ENCODE peak calls at places on chromosomes 7 and 10, in eight cellular contexts. K is H7; H is neural progenitor cell; R is neuronal stem cell; E is transverse colon; C is hepatocyte; U is naive thymus-derived CD4-positive, alpha-beta T cell; N is spleen. Y is an unnamed sample.

GRCh38 chr7:157565201-157565626 is 228.4 kb downstream of the DNAJB6 start:
- DNase-seq in K (no peak), E (no peak), U (no peak), N (peak; percentile 50), H (no peak), C (no peak), R (no peak), Y (peak; percentile 22)

GRCh38 chr10:89845541-89846275 is 144.3 kb downstream of the KIF20B start:
- DNase-seq in U (no peak), C (no peak), E (no peak), H (no peak), K (no peak), R (no peak), N (no peak), Y (no peak)

GRCh38 chr10:64067009-64067606 is 545.9 kb downstream of the REEP3 start:
- DNase-seq in K (no peak), R (no peak), U (no peak), N (no peak), H (no peak), E (no peak), C (no peak), Y (no peak)

GRCh38 chr10:129047001-129047400 is 420.0 kb upstream of the MGMT start:
- DNase-seq in E (no peak), K (no peak), R (no peak), N (no peak), C (no peak), H (no peak), U (no peak), Y (no peak)

GRCh38 chr7:149466364-149466763 is 5.5 kb upstream of the ZNF777 start:
- DNase-seq in R (no peak), E (no peak), N (no peak), K (no peak), C (no peak), U (no peak), H (no peak), Y (no peak)

GRCh38 chr10:131020775-131021174 is 290.7 kb downstream of the TCERG1L start:
- DNase-seq in N (peak; percentile 38), E (no peak), C (no peak), U (no peak), H (no peak), K (no peak), R (no peak), Y (no peak)

GRCh38 chr10:70227548-70228320 is 5.5 kb downstream of the PPA1 start:
- DNase-seq in N (no peak), E (peak; percentile 80), R (no peak), C (peak; percentile 55), U (no peak), H (no peak), K (no peak), Y (no peak)

GRCh38 chr7:33395340-33395739 is 266.0 kb downstream of the BBS9 start:
- DNase-seq in K (no peak), C (no peak), E (no peak), H (no peak), R (no peak), N (no peak), U (no peak), Y (no peak)

GRCh38 chr10:102628451-102628911 is 15.8 kb upstream of the TRIM8 start:
- DNase-seq in H (no peak), U (no peak), E (no peak), N (peak; percentile 79), K (peak; percentile 47), R (no peak), C (peak; percentile 35), Y (no peak)

GRCh38 chr10:46312953-46313352 is 26.2 kb downstream of the ANTXRL start:
- DNase-seq in R (no peak), E (no peak), U (no peak), H (no peak), K (no peak), C (no peak), N (no peak), Y (no peak)

GRCh38 chr10:29141761-29142160 is 147.1 kb upstream of the LYZL1 start:
- DNase-seq in N (no peak), U (no peak), R (no peak), H (no peak), C (no peak), E (no peak), K (no peak), Y (peak; percentile 78)

GRCh38 chr7:76285604-76286374 is 16.7 kb upstream of the HSPB1 start:
- DNase-seq in R (no peak), N (no peak), E (no peak), C (no peak), U (no peak), K (no peak), H (no peak), Y (no peak)

GRCh38 chr7:121081327-121081936 is 92.9 kb downstream of the CPED1 start:
- DNase-seq in N (no peak), H (peak; percentile 43), R (peak; percentile 40), C (peak; percentile 60), U (peak; percentile 19), K (peak; percentile 9), E (no peak), Y (no peak)

GRCh38 chr7:142800699-142801260 is 30.0 kb downstream of the PRSS2 start:
- DNase-seq in N (no peak), H (no peak), C (no peak), E (no peak), K (no peak), R (no peak), U (no peak), Y (no peak)

GRCh38 chr7:11458736-11459483 is 373.1 kb downstream of the THSD7A start:
- DNase-seq in H (no peak), C (no peak), R (no peak), E (no peak), K (no peak), N (no peak), U (no peak), Y (no peak)

GRCh38 chr10:61296161-61296560 is 157.0 kb downstream of the TMEM26 start:
- DNase-seq in H (no peak), C (no peak), R (no peak), E (no peak), K (no peak), U (no peak), N (no peak), Y (no peak)

GRCh38 chr10:1546431-1547110 is 190.8 kb downstream of the ADARB2 start:
- DNase-seq in K (no peak), H (no peak), R (no peak), E (no peak), N (peak; percentile 63), U (no peak), C (no peak), Y (no peak)

GRCh38 chr7:113389247-113389646 is 270.9 kb upstream of the SMIM30 start:
- DNase-seq in C (no peak), U (no peak), R (no peak), E (no peak), K (no peak), N (no peak), H (no peak), Y (no peak)

GRCh38 chr7:7576344-7576743 is 9.7 kb downstream of the MIOS start:
- DNase-seq in H (no peak), E (no peak), R (no peak), C (no peak), K (no peak), U (no peak), N (no peak), Y (no peak)

GRCh38 chr10:32163076-32163773 is 107.0 kb upstream of the KIF5B start:
- DNase-seq in R (no peak), U (no peak), N (no peak), H (no peak), E (no peak), K (no peak), C (no peak), Y (peak; percentile 41)

GRCh38 chr10:32160866-32161265 is 104.6 kb upstream of the KIF5B start:
- DNase-seq in U (no peak), C (no peak), R (no peak), E (no peak), K (no peak), N (peak; percentile 11), H (no peak), Y (no peak)

GRCh38 chr10:32159264-32159663 is 103.0 kb upstream of the KIF5B start:
- DNase-seq in N (no peak), C (no peak), U (no peak), E (no peak), R (no peak), H (no peak), K (no peak), Y (no peak)

GRCh38 chr10:32163774-32164148 is 107.5 kb upstream of the KIF5B start:
- DNase-seq in K (no peak), U (no peak), R (no peak), N (no peak), H (no peak), E (peak; percentile 57), C (no peak), Y (no peak)

DNA sequence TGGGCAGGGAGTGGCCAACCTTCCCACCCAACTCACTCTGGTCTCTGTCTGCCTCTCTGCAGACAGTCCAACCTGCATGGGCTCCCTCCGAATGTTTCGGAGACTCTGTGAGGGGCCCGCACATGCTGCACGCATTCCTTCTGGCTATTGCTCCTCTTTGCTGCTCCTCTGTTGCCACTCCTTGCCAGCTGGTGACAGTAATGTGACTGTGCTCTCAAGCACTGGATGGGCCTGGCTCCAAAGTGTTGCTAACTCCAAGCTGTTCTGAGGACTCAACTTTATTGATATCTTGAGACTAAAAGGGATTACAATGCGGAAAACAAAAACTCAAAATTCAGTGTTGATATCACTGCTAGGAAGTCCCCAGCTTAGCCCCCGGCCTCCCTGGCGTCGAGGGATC is 105.4 kb upstream of the KIF5B start:
- DNase-seq in R (no peak), N (peak; percentile 45), K (no peak), H (no peak), C (no peak), E (no peak), U (no peak), Y (no peak)
- H3K4me3 ChIP-seq in R (no peak overlapping the region), N (no peak overlapping the region), K (no peak overlapping the region), H (no peak overlapping the region), C (no peak overlapping the region), E (no peak overlapping the region), U (no peak overlapping the region), Y (no peak overlapping the region)

GRCh38 chr7:88212918-88213317 is 6.9 kb downstream of the SRI start:
- DNase-seq in H (no peak), N (no peak), K (no peak), C (no peak), U (no peak), E (no peak), R (no peak), Y (no peak)
- H3K36me3 ChIP-seq in H (peaks cover 11% of the 10 kb centered on the region), N (peaks cover 95% of the 10 kb centered on the region), K (peaks cover 12% of the 10 kb centered on the region), C (no peaks in the 10 kb centered on the region), U (peaks cover 16% of the 10 kb centered on the region), E (no peaks in the 10 kb centered on the region), R (peaks cover 11% of the 10 kb centered on the region), Y (peaks cover 38% of the 10 kb centered on the region)

GRCh38 chr10:109915566-109915965 is 7.7 kb downstream of the XPNPEP1 start:
- DNase-seq in E (no peak), H (no peak), C (no peak), U (no peak), K (no peak), N (no peak), R (no peak), Y (no peak)
- H3K4me3 ChIP-seq in E (no peak overlapping the region), H (no peak overlapping the region), C (no peak overlapping the region), U (no peak overlapping the region), K (no peak overlapping the region), N (no peak overlapping the region), R (no peak overlapping the region), Y (no peak overlapping the region)

GRCh38 chr7:114695182-114695581 is 226.7 kb upstream of the MDFIC start:
- DNase-seq in U (no peak), R (no peak), H (no peak), N (no peak), K (no peak), E (no peak), C (no peak), Y (no peak)

GRCh38 chr7:114703677-114704076 is 218.2 kb upstream of the MDFIC start:
- DNase-seq in N (no peak), C (no peak), H (no peak), E (no peak), K (no peak), U (no peak), R (no peak), Y (no peak)

GRCh38 chr7:114700267-114700666 is 221.6 kb upstream of the MDFIC start:
- DNase-seq in E (no peak), H (no peak), C (no peak), K (no peak), U (no peak), N (no peak), R (no peak), Y (no peak)
- H3K36me3 ChIP-seq in E (no peaks in the 10 kb centered on the region), H (peaks cover 4% of the 10 kb centered on the region), C (no peaks in the 10 kb centered on the region), K (no peaks in the 10 kb centered on the region), U (no peaks in the 10 kb centered on the region), N (no peaks in the 10 kb centered on the region), R (no peaks in the 10 kb centered on the region), Y (no peaks in the 10 kb centered on the region)

Y was measured in MG63.